ENCODE peak calls at places on chromosomes 4 and X, in six cellular contexts. W, M, B, Z, L and X are unnamed samples. For H3K4me1, the result is how much of the 10 kb centered on the place peaks cover.

GRCh38 chrX:47619486-47620302 is at the start of gene SYN1:
- DNase-seq in Z (peak), B (peak), L (peak), M (peak), W (peak), X (peak)

GRCh38 chr4:78369691-78370090 is 181.9 kb upstream of the ANXA3 start:
- DNase-seq in L (peak), Z (no peak), B (no peak), W (no peak), M (no peak), X (no peak)

GRCh38 chrX:56499372-56499771 is 64.1 kb upstream of the UBQLN2 start:
- DNase-seq in Z (no peak), M (no peak), W (no peak), B (no peak), L (no peak), X (no peak)

GRCh38 chr4:140257461-140258305 is 103.7 kb upstream of the MAML3 start:
- DNase-seq in B (no peak), L (no peak), M (no peak), Z (peak), W (no peak), X (no peak)

GRCh38 chr4:168907119-168907698 is 102.8 kb downstream of the CBR4 start:
- DNase-seq in B (no peak), L (no peak), W (no peak), M (no peak), Z (no peak), X (no peak)

GRCh38 chr4:42633605-42634388 is 23.1 kb downstream of the ATP8A1 start:
- DNase-seq in B (no peak), L (no peak), Z (no peak), W (no peak), M (no peak), X (no peak)

GRCh38 chr4:82543131-82543530 is 18.7 kb downstream of the TMEM150C start:
- DNase-seq in W (no peak), L (no peak), Z (no peak), B (no peak), M (no peak), X (no peak)

GRCh38 chr4:37138789-37139188 is 105.8 kb upstream of the NWD2 start:
- DNase-seq in W (no peak), L (no peak), B (no peak), M (no peak), Z (no peak), X (no peak)

GRCh38 chr4:143085224-143085623 is 99.5 kb upstream of the USP38 start:
- DNase-seq in M (no peak), W (no peak), Z (no peak), B (no peak), L (peak), X (no peak)

GRCh38 chrX:48956728-48957414 is 536 bp downstream of the OTUD5 start:
- DNase-seq in Z (peak), W (peak), L (peak), M (no peak), B (peak), X (peak)

GRCh38 chr4:76679691-76680090 is 218.3 kb downstream of the SOWAHB start:
- DNase-seq in L (no peak), Z (no peak), B (no peak), M (no peak), W (no peak), X (no peak)

GRCh38 chrX:108426262-108426661 is 12.0 kb downstream of the COL4A6 start:
- DNase-seq in M (no peak), W (no peak), B (no peak), L (no peak), Z (no peak), X (no peak)

GRCh38 chr4:176995-177394 is 52.7 kb downstream of the ZNF718 start:
- DNase-seq in W (no peak), Z (no peak), M (no peak), L (no peak), B (no peak), X (no peak)

GRCh38 chrX:85375333-85375738 is 4.1 kb downstream of the POF1B start:
- DNase-seq in Z (no peak), B (no peak), M (no peak), L (no peak), W (no peak), X (no peak)

GRCh38 chrX:23331701-23332100 is 2.9 kb upstream of the PTCHD1 start:
- DNase-seq in Z (no peak), L (no peak), M (no peak), B (no peak), W (no peak), X (no peak)

GRCh38 chrX:104662694-104663093 is 96.7 kb downstream of the IL1RAPL2 start:
- DNase-seq in Z (no peak), B (no peak), W (no peak), M (no peak), L (no peak), X (no peak)

GRCh38 chr4:26916195-26916594 is 55.6 kb downstream of the STIM2 start:
- DNase-seq in W (no peak), Z (no peak), L (peak), M (no peak), B (no peak), X (no peak)

GRCh38 chr4:142091085-142091513 is 454.7 kb downstream of the IL15 start:
- DNase-seq in M (no peak), W (no peak), L (peak), Z (no peak), B (no peak), X (peak)

GRCh38 chrX:47540754-47541538 is 20.1 kb upstream of the ARAF start:
- DNase-seq in W (peak), B (peak), M (no peak), L (peak), Z (peak), X (peak)

GRCh38 chr4:625631-626031 is 258 bp downstream of the PDE6B start:
- DNase-seq in Z (no peak), M (no peak), B (no peak), L (no peak), W (no peak), X (no peak)

GRCh38 chrX:1213971-1214370 is 1.5 kb upstream of the CRLF2 start:
- DNase-seq in W (no peak), B (no peak), L (no peak), Z (no peak), M (no peak), X (no peak)
- H3K4me1 ChIP-seq in W (under half), B (under half), L (under half), Z (under half), M (under half), X (under half)

GRCh38 chr4:165331823-165332222 is 4.4 kb downstream of the MSMO1 start:
- DNase-seq in W (no peak), M (no peak), L (no peak), B (no peak), Z (no peak), X (no peak)
- H3K4me3 ChIP-seq in W (no peak), M (peak), L (peak), B (no peak), Z (no peak), X (no peak)

DNA sequence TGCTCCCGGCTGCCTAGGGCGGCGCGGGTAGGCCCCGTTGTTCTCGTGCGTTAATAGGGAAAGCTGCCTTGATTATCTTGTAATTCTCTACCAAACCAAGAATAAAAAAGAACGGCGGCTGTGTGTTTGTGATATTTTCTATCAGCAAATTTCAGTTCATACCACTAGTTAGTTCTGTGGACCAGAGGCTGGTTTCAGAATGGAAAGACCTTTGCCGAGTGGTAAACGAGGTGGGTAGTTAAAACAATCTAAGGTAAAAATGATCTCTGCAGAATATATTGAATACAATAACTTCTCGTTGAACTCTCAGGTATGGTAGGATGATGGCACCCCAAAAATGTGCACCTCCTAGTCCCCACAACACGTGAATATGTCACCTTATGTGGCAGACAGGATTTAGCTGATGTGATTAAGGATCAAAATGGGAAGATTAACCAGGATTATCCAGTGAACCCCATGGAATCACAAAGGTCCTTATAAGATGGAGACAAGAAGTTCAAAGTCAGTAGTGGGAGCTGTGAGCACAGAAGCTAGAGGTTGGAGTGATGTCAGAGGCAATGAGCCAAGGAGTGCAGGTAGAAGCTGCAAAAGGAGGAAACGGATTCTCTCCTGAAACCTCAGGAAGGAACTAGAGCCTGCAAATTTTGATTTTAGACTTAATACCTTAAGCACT is 574 bp upstream of the CFAP97 start:
- DNase-seq in W (no peak), Z (peak), M (peak), L (no peak), B (no peak), X (no peak)
- H3K4me1 ChIP-seq in W (under half), Z (under half), M (under half), L (under half), B (under half), X (under half)

GRCh38 chrX:153828723-153829548 is 1.4 kb downstream of the PDZD4 start:
- DNase-seq in L (peak), M (no peak), B (no peak), W (no peak), Z (no peak), X (no peak)

GRCh38 chrX:153829799-153830631 is at the start of gene PDZD4:
- DNase-seq in B (no peak), W (no peak), M (no peak), L (no peak), Z (no peak), X (no peak)

GRCh38 chrX:153828308-153828707 is 2.0 kb downstream of the PDZD4 start:
- DNase-seq in L (peak), W (no peak), Z (no peak), M (no peak), B (no peak), X (no peak)

GRCh38 chrX:153830632-153831434 is 489 bp upstream of the PDZD4 start:
- DNase-seq in B (no peak), L (no peak), W (no peak), M (no peak), Z (no peak), X (no peak)

DNA sequence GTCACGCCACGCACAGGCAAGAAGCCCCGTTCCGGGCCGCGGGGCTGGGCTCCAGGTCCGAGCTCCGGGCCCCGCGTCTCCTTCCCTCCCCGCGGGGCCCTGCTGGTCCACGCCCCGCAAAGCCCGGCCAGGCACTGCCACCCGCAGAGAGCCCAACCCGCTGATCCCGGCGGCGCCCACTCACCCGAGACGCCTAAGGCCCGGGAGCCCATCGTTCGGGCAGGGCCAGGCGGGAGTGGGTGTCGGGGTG is 870 bp downstream of the PDZD4 start:
- DNase-seq in M (no peak), Z (no peak), B (no peak), L (no peak), W (no peak), X (no peak)
- H3K4me3 ChIP-seq in M (no peak), Z (no peak), B (peak), L (peak), W (peak), X (peak)

GRCh38 chrX:119692241-119693031 is 532 bp downstream of the SEPTIN6 start:
- DNase-seq in M (peak), B (peak), Z (peak), L (peak), W (peak), X (peak)

GRCh38 chrX:119690921-119691716 is 1.8 kb downstream of the SEPTIN6 start:
- DNase-seq in W (no peak), L (peak), Z (peak), M (no peak), B (no peak), X (peak)

GRCh38 chrX:119694601-119695534 is 1.9 kb upstream of the SEPTIN6 start:
- DNase-seq in Z (no peak), W (no peak), L (no peak), M (no peak), B (no peak), X (peak)

GRCh38 chrX:119693996-119694451 is 1.1 kb upstream of the SEPTIN6 start:
- DNase-seq in B (no peak), L (no peak), M (no peak), W (peak), Z (no peak), X (peak)

GRCh38 chrX:119693032-119693995 is at the start of gene SEPTIN6:
- DNase-seq in Z (peak), B (peak), M (peak), W (peak), L (peak), X (peak)
- H3K4me1 ChIP-seq in Z (under half), B (under half), M (half or more), W (under half), L (under half), X (under half)

DNA sequence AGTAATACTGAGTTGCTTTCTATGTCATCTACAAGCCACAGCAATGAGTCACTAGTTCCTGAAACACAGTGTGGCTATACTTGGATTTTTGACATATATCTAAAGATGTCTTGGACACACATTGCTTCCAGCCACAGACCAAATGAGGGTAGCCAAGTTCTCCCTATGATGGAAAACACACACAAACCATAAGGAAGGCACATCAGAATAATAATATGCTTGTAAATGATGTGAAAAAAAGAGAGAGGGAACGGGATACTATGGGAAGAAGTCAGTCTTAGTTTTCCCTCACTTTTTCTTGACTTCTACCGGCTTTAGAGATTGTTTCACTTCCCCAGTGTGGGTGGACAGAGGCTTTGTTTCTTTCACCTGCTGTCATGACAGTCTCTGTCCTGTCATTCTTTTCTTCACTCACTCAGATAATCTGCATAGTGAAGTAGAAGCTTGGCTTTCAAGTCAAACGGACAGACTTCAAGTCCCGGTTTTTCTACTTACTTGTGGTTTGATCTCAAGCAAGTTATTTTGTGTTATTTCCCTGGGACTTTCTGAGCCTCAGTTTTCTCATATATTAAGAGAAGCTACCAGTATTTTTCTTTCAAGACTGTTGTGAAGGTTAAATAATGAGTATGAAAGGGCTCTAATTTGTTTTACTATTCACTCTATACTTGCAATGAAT is 34.7 kb downstream of the P2RY10 start:
- DNase-seq in B (no peak), Z (peak), M (no peak), W (no peak), L (peak), X (no peak)
- H3K4me3 ChIP-seq in B (no peak), Z (peak), M (no peak), W (no peak), L (no peak), X (no peak)

DNA sequence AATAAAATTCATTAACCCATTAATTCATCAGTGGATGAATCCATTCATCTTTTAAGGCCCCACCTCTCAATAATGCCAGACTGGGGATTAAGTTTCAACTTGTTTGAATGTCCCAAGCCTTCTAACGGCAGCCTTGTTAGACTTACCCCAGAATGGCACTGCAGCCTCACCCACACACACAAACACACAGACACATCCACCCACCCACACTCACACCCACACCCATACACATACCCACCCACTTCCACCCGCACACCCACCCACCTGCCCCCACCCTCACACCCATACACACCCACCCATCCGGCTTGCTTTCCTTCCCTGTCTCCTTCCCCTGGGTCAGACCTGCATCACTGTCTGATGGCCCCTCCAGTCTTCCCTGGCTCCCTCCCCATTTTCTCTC is 102.6 kb downstream of the ARHGAP10 start:
- DNase-seq in W (no peak), M (no peak), L (no peak), Z (no peak), B (no peak), X (no peak)
- H3K4me1 ChIP-seq in W (under half), M (under half), L (under half), Z (under half), B (under half), X (half or more)